ENCODE peak calls at places on chromosomes 6 and 20, in nine cellular contexts. One of them, this sample, is unnamed.

GRCh38 chr6:119034827-119035458 is 43.5 kb downstream of the FAM184A start:
- DNase-seq in stomach: no peak
- DNase-seq in endothelial cell of umbilical vein: peak; percentile 42
- DNase-seq in A549: no peak
- DNase-seq in transverse colon: no peak
- DNase-seq in heart left ventricle: no peak
- DNase-seq in IMR-90: no peak
- DNase-seq in HCT116: no peak
- DNase-seq in prostate gland: no peak
- DNase-seq in this sample: no peak

GRCh38 chr20:4673371-4674001 is 48.2 kb upstream of the PRND start:
- DNase-seq in prostate gland: no peak
- DNase-seq in A549: no peak
- DNase-seq in HCT116: no peak
- DNase-seq in endothelial cell of umbilical vein: no peak
- DNase-seq in transverse colon: no peak
- DNase-seq in IMR-90: no peak
- DNase-seq in heart left ventricle: no peak
- DNase-seq in stomach: no peak
- DNase-seq in this sample: no peak

GRCh38 chr6:139291813-139292619 is at the start of gene TXLNB:
- DNase-seq in endothelial cell of umbilical vein: peak; percentile 65
- DNase-seq in transverse colon: peak; percentile 78
- DNase-seq in A549: no peak
- DNase-seq in HCT116: peak; percentile 6
- DNase-seq in IMR-90: peak; percentile 87
- DNase-seq in heart left ventricle: peak; percentile 80
- DNase-seq in stomach: peak; percentile 59
- DNase-seq in prostate gland: peak; percentile 33
- DNase-seq in this sample: peak; percentile 43

GRCh38 chr6:98769546-98769945 is 64.8 kb upstream of the POU3F2 start:
- DNase-seq in stomach: no peak
- DNase-seq in A549: peak; percentile 34
- DNase-seq in IMR-90: peak; percentile 4
- DNase-seq in transverse colon: no peak
- DNase-seq in prostate gland: no peak
- DNase-seq in HCT116: peak; percentile 40
- DNase-seq in endothelial cell of umbilical vein: no peak
- DNase-seq in heart left ventricle: no peak
- DNase-seq in this sample: no peak

GRCh38 chr6:134574491-134574890 is 256.6 kb upstream of the SGK1 start:
- DNase-seq in endothelial cell of umbilical vein: no peak
- DNase-seq in prostate gland: no peak
- DNase-seq in IMR-90: no peak
- DNase-seq in transverse colon: no peak
- DNase-seq in HCT116: no peak
- DNase-seq in A549: no peak
- DNase-seq in heart left ventricle: no peak
- DNase-seq in stomach: no peak
- DNase-seq in this sample: no peak

GRCh38 chr6:128225610-128226009 is 294.8 kb downstream of the PTPRK start:
- DNase-seq in heart left ventricle: no peak
- DNase-seq in endothelial cell of umbilical vein: no peak
- DNase-seq in stomach: no peak
- DNase-seq in prostate gland: no peak
- DNase-seq in transverse colon: no peak
- DNase-seq in A549: no peak
- DNase-seq in HCT116: no peak
- DNase-seq in IMR-90: no peak
- DNase-seq in this sample: no peak

GRCh38 chr6:150327117-150327774 is 41.6 kb upstream of the IYD start:
- DNase-seq in endothelial cell of umbilical vein: no peak
- DNase-seq in heart left ventricle: peak; percentile 67
- DNase-seq in IMR-90: no peak
- DNase-seq in transverse colon: no peak
- DNase-seq in A549: no peak
- DNase-seq in stomach: no peak
- DNase-seq in HCT116: no peak
- DNase-seq in prostate gland: no peak
- DNase-seq in this sample: no peak

GRCh38 chr20:62227591-62227976 is 7.5 kb upstream of the HRH3 start:
- DNase-seq in prostate gland: no peak
- DNase-seq in HCT116: no peak
- DNase-seq in stomach: no peak
- DNase-seq in IMR-90: no peak
- DNase-seq in A549: no peak
- DNase-seq in heart left ventricle: no peak
- DNase-seq in endothelial cell of umbilical vein: no peak
- DNase-seq in transverse colon: no peak
- DNase-seq in this sample: no peak

DNA sequence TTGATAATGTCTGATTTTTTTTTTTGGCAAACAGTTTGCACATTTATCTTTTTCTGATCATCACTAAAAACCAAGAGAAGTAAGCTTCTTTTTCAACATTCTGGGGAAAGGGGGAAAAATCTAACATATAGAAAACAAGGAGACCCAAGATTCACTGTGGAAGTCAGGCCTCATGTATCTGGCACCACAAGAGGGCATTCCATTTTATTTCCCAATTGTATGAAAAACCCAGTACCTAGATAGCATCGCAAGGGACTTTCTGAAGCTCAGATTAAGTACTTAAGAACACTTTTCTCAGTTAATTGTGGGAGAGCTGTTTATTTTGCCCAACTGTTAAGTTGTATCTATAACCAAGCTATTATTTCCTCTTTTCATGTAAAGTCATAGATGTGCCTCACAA is 152.9 kb downstream of the KLHL32 start:
- DNase-seq in endothelial cell of umbilical vein: no peak
- DNase-seq in heart left ventricle: no peak
- DNase-seq in HCT116: no peak
- DNase-seq in transverse colon: no peak
- DNase-seq in stomach: no peak
- DNase-seq in IMR-90: no peak
- DNase-seq in A549: no peak
- DNase-seq in prostate gland: no peak
- DNase-seq in this sample: no peak
- TF ChIP-seq CTCF in endothelial cell of umbilical vein: no peak
- TF ChIP-seq CTCF in heart left ventricle: no peak
- TF ChIP-seq CTCF in HCT116: no peak
- TF ChIP-seq CTCF in transverse colon: no peak
- TF ChIP-seq CTCF in stomach: no peak
- TF ChIP-seq CTCF in IMR-90: no peak
- TF ChIP-seq CTCF in A549: no peak
- TF ChIP-seq CTCF in prostate gland: no peak
- TF ChIP-seq CTCF in this sample: no peak

GRCh38 chr6:28263946-28264345 is 3.0 kb upstream of the ZSCAN26 start:
- DNase-seq in HCT116: no peak
- DNase-seq in endothelial cell of umbilical vein: no peak
- DNase-seq in heart left ventricle: no peak
- DNase-seq in IMR-90: peak; percentile 30
- DNase-seq in A549: no peak
- DNase-seq in transverse colon: no peak
- DNase-seq in stomach: no peak
- DNase-seq in prostate gland: no peak
- DNase-seq in this sample: no peak

GRCh38 chr6:28257042-28257441 is 2.1 kb upstream of the NKAPL start:
- DNase-seq in IMR-90: no peak
- DNase-seq in HCT116: no peak
- DNase-seq in endothelial cell of umbilical vein: no peak
- DNase-seq in stomach: no peak
- DNase-seq in A549: no peak
- DNase-seq in transverse colon: no peak
- DNase-seq in heart left ventricle: no peak
- DNase-seq in prostate gland: no peak
- DNase-seq in this sample: no peak

GRCh38 chr6:28264834-28265401 is 2.0 kb upstream of the ZSCAN26 start:
- DNase-seq in IMR-90: peak; percentile 4
- DNase-seq in A549: no peak
- DNase-seq in prostate gland: no peak
- DNase-seq in HCT116: no peak
- DNase-seq in heart left ventricle: no peak
- DNase-seq in stomach: no peak
- DNase-seq in transverse colon: no peak
- DNase-seq in endothelial cell of umbilical vein: peak; percentile 16
- DNase-seq in this sample: no peak

GRCh38 chr6:28254340-28254618 is 2.2 kb upstream of the ZKSCAN4 start:
- DNase-seq in stomach: no peak
- DNase-seq in IMR-90: no peak
- DNase-seq in endothelial cell of umbilical vein: no peak
- DNase-seq in A549: no peak
- DNase-seq in heart left ventricle: no peak
- DNase-seq in prostate gland: no peak
- DNase-seq in HCT116: no peak
- DNase-seq in transverse colon: no peak
- DNase-seq in this sample: no peak

GRCh38 chr6:28258877-28259777 is at the start of gene NKAPL:
- DNase-seq in prostate gland: no peak
- DNase-seq in endothelial cell of umbilical vein: peak; percentile 46
- DNase-seq in HCT116: no peak
- DNase-seq in heart left ventricle: peak; percentile 92
- DNase-seq in stomach: peak; percentile 65
- DNase-seq in transverse colon: peak; percentile 66
- DNase-seq in IMR-90: peak; percentile 46
- DNase-seq in A549: no peak
- DNase-seq in this sample: no peak
- TF ChIP-seq POLR2A in prostate gland: no peak
- TF ChIP-seq POLR2A in endothelial cell of umbilical vein: peak; percentile 15
- TF ChIP-seq POLR2A in HCT116: no peak
- TF ChIP-seq POLR2A in heart left ventricle: no peak
- TF ChIP-seq POLR2A in stomach: no peak
- TF ChIP-seq POLR2A in transverse colon: no peak
- TF ChIP-seq POLR2A in IMR-90: no peak
- TF ChIP-seq POLR2A in A549: no peak
- TF ChIP-seq POLR2A in this sample: no peak

GRCh38 chr6:17593246-17593645 is 6.9 kb upstream of the FAM8A1 start:
- DNase-seq in A549: no peak
- DNase-seq in endothelial cell of umbilical vein: no peak
- DNase-seq in stomach: no peak
- DNase-seq in HCT116: no peak
- DNase-seq in transverse colon: no peak
- DNase-seq in prostate gland: no peak
- DNase-seq in IMR-90: no peak
- DNase-seq in heart left ventricle: no peak
- DNase-seq in this sample: no peak

GRCh38 chr6:17591292-17591691 is 8.8 kb upstream of the FAM8A1 start:
- DNase-seq in HCT116: no peak
- DNase-seq in transverse colon: no peak
- DNase-seq in prostate gland: no peak
- DNase-seq in endothelial cell of umbilical vein: no peak
- DNase-seq in heart left ventricle: no peak
- DNase-seq in stomach: no peak
- DNase-seq in A549: no peak
- DNase-seq in IMR-90: no peak
- DNase-seq in this sample: no peak

GRCh38 chr6:17585766-17586502 is 14.2 kb upstream of the FAM8A1 start:
- DNase-seq in HCT116: peak; percentile 88
- DNase-seq in heart left ventricle: no peak
- DNase-seq in stomach: no peak
- DNase-seq in endothelial cell of umbilical vein: peak; percentile 11
- DNase-seq in prostate gland: no peak
- DNase-seq in A549: peak; percentile 72
- DNase-seq in IMR-90: no peak
- DNase-seq in transverse colon: no peak
- DNase-seq in this sample: no peak

GRCh38 chr6:17588011-17588410 is 12.1 kb upstream of the FAM8A1 start:
- DNase-seq in HCT116: no peak
- DNase-seq in IMR-90: no peak
- DNase-seq in A549: no peak
- DNase-seq in stomach: no peak
- DNase-seq in transverse colon: no peak
- DNase-seq in heart left ventricle: no peak
- DNase-seq in prostate gland: no peak
- DNase-seq in endothelial cell of umbilical vein: no peak
- DNase-seq in this sample: no peak

DNA sequence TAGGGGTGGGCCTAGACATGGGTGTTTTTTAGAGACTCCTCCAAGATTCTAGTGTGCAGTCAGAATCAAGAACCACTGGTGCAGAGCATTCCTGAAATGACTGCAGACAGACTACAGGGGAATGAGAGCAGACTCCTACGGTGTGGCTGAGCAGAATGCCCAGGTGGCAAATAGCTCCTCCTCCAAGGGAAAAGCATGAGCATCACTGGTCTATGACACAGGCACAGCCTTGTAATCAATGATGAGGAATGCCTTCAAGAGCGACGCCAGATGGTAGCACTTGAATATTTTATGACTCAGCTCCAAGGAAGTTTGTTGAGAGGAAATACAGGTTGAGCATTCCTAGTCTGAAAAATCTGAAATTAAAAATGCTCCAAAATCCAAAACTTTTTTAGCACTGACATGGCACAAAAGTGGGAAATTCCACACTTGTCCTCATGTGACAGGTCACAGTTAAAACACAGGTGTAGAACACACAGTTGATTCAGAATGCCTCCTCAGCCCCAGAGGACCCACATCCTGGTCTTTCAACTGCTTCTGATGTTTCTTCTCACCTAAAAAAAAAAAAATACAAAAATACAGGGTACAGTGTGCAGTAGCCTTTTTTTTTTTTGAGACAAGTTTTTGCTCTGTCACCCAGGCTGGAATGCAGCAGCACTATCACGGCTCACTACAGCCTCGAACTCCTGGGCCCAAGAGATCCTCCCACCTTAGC is 10.5 kb upstream of the FAM8A1 start:
- DNase-seq in stomach: no peak
- DNase-seq in A549: peak; percentile 72
- DNase-seq in heart left ventricle: no peak
- DNase-seq in endothelial cell of umbilical vein: peak; percentile 9
- DNase-seq in transverse colon: peak; percentile 65
- DNase-seq in IMR-90: peak; percentile 95
- DNase-seq in prostate gland: no peak
- DNase-seq in HCT116: peak; percentile 91
- DNase-seq in this sample: no peak
- TF ChIP-seq CTCF in stomach: no peak
- TF ChIP-seq CTCF in A549: peak; percentile 17
- TF ChIP-seq CTCF in heart left ventricle: no peak
- TF ChIP-seq CTCF in endothelial cell of umbilical vein: no peak
- TF ChIP-seq CTCF in transverse colon: no peak
- TF ChIP-seq CTCF in IMR-90: peak; percentile 12
- TF ChIP-seq CTCF in prostate gland: no peak
- TF ChIP-seq CTCF in HCT116: no peak
- TF ChIP-seq CTCF in this sample: no peak

DNA sequence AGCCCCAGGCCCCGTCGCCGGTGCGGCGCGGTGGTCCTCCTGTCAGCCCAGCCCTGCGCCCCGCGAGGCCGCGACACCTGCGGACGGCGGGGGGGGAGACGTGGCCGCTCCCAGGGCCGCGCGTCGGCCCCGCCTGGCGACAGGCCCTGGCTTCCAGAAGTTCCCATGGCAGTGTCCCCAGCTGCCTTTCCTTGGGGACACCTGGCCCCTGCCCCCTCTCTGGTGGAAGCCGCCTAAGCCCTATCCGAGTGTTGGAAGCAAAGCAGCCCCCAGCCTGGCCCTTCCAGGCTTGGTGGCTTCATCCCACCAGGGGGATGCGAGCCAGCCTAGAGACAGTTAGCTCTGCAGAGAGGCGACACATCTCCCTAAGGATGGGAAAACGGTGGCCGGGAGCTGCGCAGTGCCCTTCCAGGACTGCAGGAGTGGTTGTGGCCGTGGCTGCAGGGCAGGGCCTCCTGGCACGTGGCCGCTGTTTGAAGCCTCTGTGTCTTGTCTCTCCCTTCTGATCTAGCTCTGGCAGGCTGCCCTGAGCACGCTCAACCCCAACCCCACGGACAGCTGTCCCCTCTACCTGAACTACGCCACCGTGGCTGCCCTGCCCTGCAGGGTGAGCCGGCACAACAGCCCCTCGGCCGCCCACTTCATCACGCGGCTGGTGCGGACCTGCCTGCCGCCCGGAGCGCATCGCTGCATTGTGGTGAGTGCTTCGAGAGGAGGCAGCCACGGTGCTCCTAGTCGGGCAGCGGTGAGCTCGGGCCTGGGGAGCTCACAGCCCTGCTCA is 816 bp downstream of the NPEPL1 start:
- DNase-seq in stomach: peak; percentile 26
- DNase-seq in prostate gland: no peak
- DNase-seq in HCT116: no peak
- DNase-seq in A549: peak; percentile 24
- DNase-seq in endothelial cell of umbilical vein: peak; percentile 20
- DNase-seq in transverse colon: peak; percentile 28
- DNase-seq in heart left ventricle: peak; percentile 39
- DNase-seq in IMR-90: no peak
- DNase-seq in this sample: no peak
- TF ChIP-seq POLR2A in stomach: no peak
- TF ChIP-seq POLR2A in prostate gland: no peak
- TF ChIP-seq POLR2A in HCT116: no peak
- TF ChIP-seq POLR2A in A549: no peak
- TF ChIP-seq POLR2A in endothelial cell of umbilical vein: no peak
- TF ChIP-seq POLR2A in transverse colon: no peak
- TF ChIP-seq POLR2A in heart left ventricle: no peak
- TF ChIP-seq POLR2A in IMR-90: no peak
- TF ChIP-seq POLR2A in this sample: no peak

This sample was measured in esophagus squamous epithelium.